ENCODE peak calls at places on chromosome 2, in nine cellular contexts. One of them, this sample, is unnamed. For H3K4me1, the result is how much of the 10 kb centered on the place peaks cover.

GRCh38 chr2:198135481-198135934 is 331.1 kb downstream of the PLCL1 start:
- DNase-seq in left ventricle myocardium inferior: no peak
- DNase-seq in transverse colon: no peak
- DNase-seq in A673: no peak
- DNase-seq in psoas muscle: no peak
- DNase-seq in heart right ventricle: no peak
- DNase-seq in H1: no peak
- DNase-seq in mammary epithelial cell: no peak
- DNase-seq in kidney: no peak
- DNase-seq in this sample: no peak

GRCh38 chr2:121527009-121527682 is 3.5 kb upstream of the RNU4ATAC start:
- DNase-seq in mammary epithelial cell: peak
- DNase-seq in kidney: no peak
- DNase-seq in transverse colon: no peak
- DNase-seq in A673: no peak
- DNase-seq in psoas muscle: no peak
- DNase-seq in left ventricle myocardium inferior: no peak
- DNase-seq in H1: no peak
- DNase-seq in heart right ventricle: no peak
- DNase-seq in this sample: peak

GRCh38 chr2:240878341-240878936 is 9.8 kb downstream of the AGXT start:
- DNase-seq in A673: no peak
- DNase-seq in left ventricle myocardium inferior: no peak
- DNase-seq in heart right ventricle: no peak
- DNase-seq in H1: no peak
- DNase-seq in kidney: no peak
- DNase-seq in mammary epithelial cell: no peak
- DNase-seq in psoas muscle: no peak
- DNase-seq in transverse colon: no peak
- DNase-seq in this sample: no peak

GRCh38 chr2:224865016-224865415 is 148.9 kb upstream of the CCDC195 start:
- DNase-seq in heart right ventricle: no peak
- DNase-seq in A673: peak
- DNase-seq in left ventricle myocardium inferior: no peak
- DNase-seq in kidney: no peak
- DNase-seq in mammary epithelial cell: no peak
- DNase-seq in transverse colon: no peak
- DNase-seq in psoas muscle: no peak
- DNase-seq in H1: no peak
- DNase-seq in this sample: no peak

GRCh38 chr2:186590538-186591441 is 934 bp downstream of the ITGAV start:
- DNase-seq in left ventricle myocardium inferior: no peak
- DNase-seq in psoas muscle: no peak
- DNase-seq in transverse colon: peak
- DNase-seq in H1: no peak
- DNase-seq in mammary epithelial cell: peak
- DNase-seq in A673: peak
- DNase-seq in kidney: peak
- DNase-seq in heart right ventricle: no peak
- DNase-seq in this sample: peak

GRCh38 chr2:11068856-11069526 is 86.3 kb upstream of the SLC66A3 start:
- DNase-seq in heart right ventricle: no peak
- DNase-seq in kidney: no peak
- DNase-seq in left ventricle myocardium inferior: no peak
- DNase-seq in A673: no peak
- DNase-seq in psoas muscle: no peak
- DNase-seq in transverse colon: no peak
- DNase-seq in mammary epithelial cell: no peak
- DNase-seq in H1: no peak
- DNase-seq in this sample: no peak

GRCh38 chr2:218015831-218016521 is 13.2 kb upstream of the TNS1 start:
- DNase-seq in mammary epithelial cell: no peak
- DNase-seq in heart right ventricle: no peak
- DNase-seq in H1: no peak
- DNase-seq in kidney: peak
- DNase-seq in left ventricle myocardium inferior: peak
- DNase-seq in psoas muscle: no peak
- DNase-seq in A673: peak
- DNase-seq in transverse colon: no peak
- DNase-seq in this sample: no peak

GRCh38 chr2:75403991-75404428 is 156.7 kb downstream of the EVA1A start:
- DNase-seq in heart right ventricle: no peak
- DNase-seq in A673: peak
- DNase-seq in transverse colon: no peak
- DNase-seq in mammary epithelial cell: peak
- DNase-seq in kidney: no peak
- DNase-seq in left ventricle myocardium inferior: no peak
- DNase-seq in H1: no peak
- DNase-seq in psoas muscle: no peak
- DNase-seq in this sample: peak

GRCh38 chr2:43132523-43133301 is 93.7 kb downstream of the ZFP36L2 start:
- DNase-seq in heart right ventricle: no peak
- DNase-seq in left ventricle myocardium inferior: no peak
- DNase-seq in kidney: peak
- DNase-seq in H1: no peak
- DNase-seq in transverse colon: no peak
- DNase-seq in A673: no peak
- DNase-seq in psoas muscle: no peak
- DNase-seq in mammary epithelial cell: no peak
- DNase-seq in this sample: no peak

GRCh38 chr2:227347117-227347516 is 22.1 kb downstream of the MFF start:
- DNase-seq in A673: no peak
- DNase-seq in left ventricle myocardium inferior: no peak
- DNase-seq in psoas muscle: no peak
- DNase-seq in heart right ventricle: no peak
- DNase-seq in kidney: no peak
- DNase-seq in H1: no peak
- DNase-seq in transverse colon: no peak
- DNase-seq in mammary epithelial cell: no peak
- DNase-seq in this sample: no peak

GRCh38 chr2:20427931-20428526 is 18.8 kb upstream of the RHOB start:
- DNase-seq in heart right ventricle: no peak
- DNase-seq in mammary epithelial cell: no peak
- DNase-seq in kidney: no peak
- DNase-seq in transverse colon: peak
- DNase-seq in A673: no peak
- DNase-seq in H1: no peak
- DNase-seq in left ventricle myocardium inferior: no peak
- DNase-seq in psoas muscle: no peak
- DNase-seq in this sample: no peak

GRCh38 chr2:150357770-150358467 is 129.5 kb downstream of the RND3 start:
- DNase-seq in H1: no peak
- DNase-seq in kidney: no peak
- DNase-seq in A673: no peak
- DNase-seq in transverse colon: no peak
- DNase-seq in mammary epithelial cell: peak
- DNase-seq in heart right ventricle: no peak
- DNase-seq in psoas muscle: no peak
- DNase-seq in left ventricle myocardium inferior: no peak
- DNase-seq in this sample: peak

GRCh38 chr2:196271786-196272185 is 100.4 kb upstream of the STK17B start:
- DNase-seq in psoas muscle: no peak
- DNase-seq in kidney: no peak
- DNase-seq in left ventricle myocardium inferior: no peak
- DNase-seq in mammary epithelial cell: no peak
- DNase-seq in H1: no peak
- DNase-seq in transverse colon: no peak
- DNase-seq in heart right ventricle: no peak
- DNase-seq in A673: no peak
- DNase-seq in this sample: no peak
- H3K4me1 ChIP-seq in psoas muscle: under half
- H3K4me1 ChIP-seq in kidney: under half
- H3K4me1 ChIP-seq in left ventricle myocardium inferior: half or more
- H3K4me1 ChIP-seq in mammary epithelial cell: under half
- H3K4me1 ChIP-seq in H1: under half
- H3K4me1 ChIP-seq in transverse colon: under half
- H3K4me1 ChIP-seq in heart right ventricle: under half
- H3K4me1 ChIP-seq in A673: under half
- H3K4me1 ChIP-seq in this sample: under half

GRCh38 chr2:39470580-39470979 is 33.5 kb upstream of the MAP4K3 start:
- DNase-seq in transverse colon: no peak
- DNase-seq in mammary epithelial cell: no peak
- DNase-seq in H1: no peak
- DNase-seq in psoas muscle: no peak
- DNase-seq in left ventricle myocardium inferior: no peak
- DNase-seq in A673: no peak
- DNase-seq in heart right ventricle: no peak
- DNase-seq in kidney: no peak
- DNase-seq in this sample: no peak

GRCh38 chr2:39466311-39466710 is 29.2 kb upstream of the MAP4K3 start:
- DNase-seq in left ventricle myocardium inferior: no peak
- DNase-seq in A673: no peak
- DNase-seq in transverse colon: no peak
- DNase-seq in psoas muscle: no peak
- DNase-seq in H1: no peak
- DNase-seq in kidney: no peak
- DNase-seq in mammary epithelial cell: no peak
- DNase-seq in heart right ventricle: no peak
- DNase-seq in this sample: no peak

GRCh38 chr2:39469807-39470206 is 32.7 kb upstream of the MAP4K3 start:
- DNase-seq in left ventricle myocardium inferior: no peak
- DNase-seq in transverse colon: peak
- DNase-seq in psoas muscle: no peak
- DNase-seq in mammary epithelial cell: peak
- DNase-seq in kidney: no peak
- DNase-seq in H1: no peak
- DNase-seq in heart right ventricle: no peak
- DNase-seq in A673: no peak
- DNase-seq in this sample: peak

GRCh38 chr2:39464867-39465266 is 27.8 kb upstream of the MAP4K3 start:
- DNase-seq in heart right ventricle: no peak
- DNase-seq in left ventricle myocardium inferior: no peak
- DNase-seq in transverse colon: no peak
- DNase-seq in psoas muscle: no peak
- DNase-seq in H1: no peak
- DNase-seq in mammary epithelial cell: no peak
- DNase-seq in kidney: no peak
- DNase-seq in A673: peak
- DNase-seq in this sample: no peak

GRCh38 chr2:39468574-39469331 is 31.7 kb upstream of the MAP4K3 start:
- DNase-seq in heart right ventricle: no peak
- DNase-seq in transverse colon: no peak
- DNase-seq in kidney: no peak
- DNase-seq in H1: no peak
- DNase-seq in left ventricle myocardium inferior: no peak
- DNase-seq in A673: no peak
- DNase-seq in mammary epithelial cell: no peak
- DNase-seq in psoas muscle: no peak
- DNase-seq in this sample: no peak
- H3K27ac ChIP-seq in heart right ventricle: peak
- H3K27ac ChIP-seq in transverse colon: peak
- H3K27ac ChIP-seq in kidney: no peak
- H3K27ac ChIP-seq in H1: no peak
- H3K27ac ChIP-seq in left ventricle myocardium inferior: peak
- H3K27ac ChIP-seq in A673: no peak
- H3K27ac ChIP-seq in mammary epithelial cell: peak
- H3K27ac ChIP-seq in psoas muscle: peak
- H3K27ac ChIP-seq in this sample: no peak

DNA sequence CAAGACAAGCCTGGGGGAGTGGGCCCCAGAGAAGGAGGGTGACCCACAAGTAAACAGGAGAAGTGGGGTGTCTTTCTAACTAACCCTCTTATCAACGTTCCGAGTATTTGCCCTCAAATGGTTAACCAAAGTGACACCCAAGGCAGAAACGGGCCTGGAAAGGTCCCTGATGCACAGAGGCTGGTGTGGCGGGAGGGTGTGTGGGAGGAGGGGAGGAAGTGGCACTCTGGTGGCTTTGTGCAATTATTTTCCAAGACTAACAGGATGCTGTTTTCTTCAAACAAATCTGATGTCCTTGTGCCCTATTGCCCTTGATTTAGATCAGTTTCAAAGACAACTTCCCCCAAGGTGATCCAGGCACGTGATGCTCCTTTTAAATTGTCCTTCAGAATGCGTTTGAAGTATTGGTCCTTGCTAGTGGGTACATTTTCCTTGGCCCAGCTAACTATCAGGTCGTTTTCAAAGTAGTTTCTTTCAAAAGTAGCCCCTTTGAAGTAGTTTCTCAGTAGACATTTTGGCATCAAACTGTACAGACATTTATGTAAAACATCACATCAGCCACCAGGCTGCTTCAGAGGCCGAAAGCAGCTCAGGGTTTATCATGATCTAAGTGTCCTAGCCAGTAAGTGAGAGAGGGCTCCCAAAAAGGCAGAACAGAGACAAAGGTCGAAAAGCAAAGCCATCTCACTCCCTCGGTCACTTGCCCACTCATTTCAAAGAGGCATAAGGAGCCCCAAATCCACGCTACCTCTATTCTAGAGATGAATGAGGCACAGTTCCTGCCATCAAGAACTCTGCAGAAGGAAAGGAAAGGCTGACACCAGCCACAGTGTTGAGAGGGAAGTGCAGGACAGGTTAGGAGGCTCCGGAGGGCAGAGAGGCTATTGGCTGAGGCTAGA is 371.1 kb upstream of the ID2 start:
- DNase-seq in kidney: no peak
- DNase-seq in left ventricle myocardium inferior: no peak
- DNase-seq in transverse colon: no peak
- DNase-seq in psoas muscle: no peak
- DNase-seq in heart right ventricle: no peak
- DNase-seq in H1: no peak
- DNase-seq in mammary epithelial cell: no peak
- DNase-seq in A673: no peak
- DNase-seq in this sample: no peak
- H3K4me1 ChIP-seq in kidney: under half
- H3K4me1 ChIP-seq in left ventricle myocardium inferior: under half
- H3K4me1 ChIP-seq in transverse colon: under half
- H3K4me1 ChIP-seq in psoas muscle: under half
- H3K4me1 ChIP-seq in heart right ventricle: under half
- H3K4me1 ChIP-seq in H1: under half
- H3K4me1 ChIP-seq in mammary epithelial cell: under half
- H3K4me1 ChIP-seq in A673: under half
- H3K4me1 ChIP-seq in this sample: under half

GRCh38 chr2:234289789-234290188 is 207.1 kb downstream of the ARL4C start:
- DNase-seq in heart right ventricle: no peak
- DNase-seq in A673: no peak
- DNase-seq in psoas muscle: no peak
- DNase-seq in mammary epithelial cell: peak
- DNase-seq in H1: no peak
- DNase-seq in transverse colon: no peak
- DNase-seq in left ventricle myocardium inferior: no peak
- DNase-seq in kidney: peak
- DNase-seq in this sample: peak

GRCh38 chr2:234288974-234289455 is 207.9 kb downstream of the ARL4C start:
- DNase-seq in psoas muscle: peak
- DNase-seq in kidney: peak
- DNase-seq in heart right ventricle: peak
- DNase-seq in H1: peak
- DNase-seq in left ventricle myocardium inferior: peak
- DNase-seq in transverse colon: peak
- DNase-seq in mammary epithelial cell: peak
- DNase-seq in A673: peak
- DNase-seq in this sample: peak

GRCh38 chr2:234286118-234286598 is 210.7 kb downstream of the ARL4C start:
- DNase-seq in H1: no peak
- DNase-seq in kidney: peak
- DNase-seq in transverse colon: no peak
- DNase-seq in mammary epithelial cell: no peak
- DNase-seq in A673: no peak
- DNase-seq in heart right ventricle: no peak
- DNase-seq in left ventricle myocardium inferior: no peak
- DNase-seq in psoas muscle: no peak
- DNase-seq in this sample: no peak

GRCh38 chr2:234287650-234288049 is 209.2 kb downstream of the ARL4C start:
- DNase-seq in A673: no peak
- DNase-seq in transverse colon: peak
- DNase-seq in mammary epithelial cell: no peak
- DNase-seq in H1: no peak
- DNase-seq in psoas muscle: no peak
- DNase-seq in left ventricle myocardium inferior: no peak
- DNase-seq in kidney: no peak
- DNase-seq in heart right ventricle: no peak
- DNase-seq in this sample: no peak

GRCh38 chr2:234286956-234287355 is 209.9 kb downstream of the ARL4C start:
- DNase-seq in left ventricle myocardium inferior: no peak
- DNase-seq in A673: no peak
- DNase-seq in transverse colon: no peak
- DNase-seq in heart right ventricle: no peak
- DNase-seq in H1: no peak
- DNase-seq in psoas muscle: no peak
- DNase-seq in kidney: no peak
- DNase-seq in mammary epithelial cell: no peak
- DNase-seq in this sample: no peak
- H3K27ac ChIP-seq in left ventricle myocardium inferior: no peak
- H3K27ac ChIP-seq in A673: no peak
- H3K27ac ChIP-seq in transverse colon: peak
- H3K27ac ChIP-seq in heart right ventricle: no peak
- H3K27ac ChIP-seq in H1: no peak
- H3K27ac ChIP-seq in psoas muscle: no peak
- H3K27ac ChIP-seq in kidney: no peak
- H3K27ac ChIP-seq in mammary epithelial cell: no peak
- H3K27ac ChIP-seq in this sample: no peak

This sample was measured in foreskin keratinocyte.